ENCODE peak calls at places on chromosomes 2 and 18, in ten cellular contexts. C, G, D, Y, R, O, J, V, X and E are unnamed samples.

GRCh38 chr2:73716518-73717250 is 20.5 kb downstream of the TPRKB start:
- DNase-seq in C (no peak), G (no peak), D (no peak), Y (peak; percentile 86), R (no peak), O (no peak), J (peak; percentile 7), V (no peak), X (no peak), E (no peak)

GRCh38 chr2:238092486-238093035 is 7.6 kb upstream of the ESPNL start:
- DNase-seq in C (no peak), G (no peak), D (no peak), Y (no peak), R (no peak), O (no peak), J (no peak), V (no peak), X (no peak), E (no peak)

GRCh38 chr2:72994282-72994990 is 77.1 kb downstream of the SFXN5 start:
- DNase-seq in C (no peak), G (no peak), D (no peak), Y (no peak), R (no peak), O (no peak), J (no peak), V (no peak), X (peak; percentile 44), E (no peak)

GRCh38 chr2:185219981-185220380 is 518.6 kb upstream of the FSIP2 start:
- DNase-seq in C (no peak), G (no peak), D (no peak), Y (peak; percentile 1), R (no peak), O (peak; percentile 76), J (no peak), V (no peak), X (no peak), E (no peak)

GRCh38 chr2:163558286-163559009 is 177.4 kb downstream of the FIGN start:
- DNase-seq in C (no peak), G (no peak), D (no peak), Y (no peak), R (no peak), O (no peak), J (no peak), V (no peak), X (peak; percentile 51), E (no peak)

GRCh38 chr2:195382186-195382585 is 274.8 kb upstream of the SLC39A10 start:
- DNase-seq in C (no peak), G (peak; percentile 64), D (peak; percentile 51), Y (no peak), R (no peak), O (no peak), J (no peak), V (no peak), X (no peak), E (no peak)

GRCh38 chr18:79326413-79327198 is 69.1 kb upstream of the NFATC1 start:
- DNase-seq in C (no peak), G (no peak), D (no peak), Y (no peak), R (no peak), O (peak; percentile 13), J (no peak), V (no peak), X (no peak), E (no peak)

GRCh38 chr2:234051374-234052070 is 1.0 kb downstream of the SPP2 start:
- DNase-seq in C (no peak), G (no peak), D (no peak), Y (no peak), R (no peak), O (no peak), J (no peak), V (no peak), X (no peak), E (peak; percentile 30)

GRCh38 chr2:39778775-39779751 is at the start of gene THUMPD2:
- DNase-seq in C (peak; percentile 35), G (peak; percentile 76), D (peak; percentile 53), Y (peak; percentile 74), R (peak; percentile 51), O (peak; percentile 17), J (peak; percentile 77), V (no peak), X (peak; percentile 91), E (peak; percentile 63)

GRCh38 chr2:197307933-197308521 is 2.6 kb downstream of the ANKRD44 start:
- DNase-seq in C (no peak), G (no peak), D (no peak), Y (no peak), R (no peak), O (no peak), J (no peak), V (no peak), X (no peak), E (no peak)

GRCh38 chr2:145110668-145111067 is 590.7 kb upstream of the ZEB2 start:
- DNase-seq in C (no peak), G (no peak), D (no peak), Y (peak; percentile 36), R (no peak), O (no peak), J (no peak), V (no peak), X (no peak), E (no peak)

GRCh38 chr18:13137939-13138821 is 80.4 kb upstream of the LDLRAD4 start:
- DNase-seq in C (no peak), G (peak; percentile 91), D (peak; percentile 66), Y (peak; percentile 10), R (peak; percentile 100), O (no peak), J (peak; percentile 85), V (no peak), X (no peak), E (no peak)

GRCh38 chr2:219569041-219569440 is 2.3 kb downstream of the OBSL1 start:
- DNase-seq in C (no peak), G (no peak), D (no peak), Y (no peak), R (peak; percentile 3), O (no peak), J (no peak), V (no peak), X (peak; percentile 44), E (no peak)

GRCh38 chr2:14587119-14587518 is 45.4 kb upstream of the LRATD1 start:
- DNase-seq in C (no peak), G (no peak), D (no peak), Y (no peak), R (no peak), O (peak; percentile 8), J (no peak), V (peak; percentile 44), X (no peak), E (peak; percentile 86)

GRCh38 chr18:13800505-13801259 is 23.3 kb upstream of the MC5R start:
- DNase-seq in C (peak; percentile 19), G (no peak), D (peak; percentile 16), Y (peak; percentile 37), R (peak; percentile 88), O (no peak), J (peak; percentile 60), V (no peak), X (peak; percentile 90), E (peak; percentile 81)